ENCODE peak calls at places on chromosomes 11 and 22, in nine cellular contexts. One of them, this sample, is unnamed.

GRCh38 chr22:42397332-42398246 is 34.6 kb downstream of the NFAM1 start:
- DNase-seq in body of pancreas: no peak
- DNase-seq in H54: no peak
- DNase-seq in lower leg skin: no peak
- DNase-seq in ovary: no peak
- DNase-seq in A549: no peak
- DNase-seq in GM12892: no peak
- DNase-seq in HCT116: no peak
- DNase-seq in tibial nerve: no peak
- DNase-seq in this sample: no peak

GRCh38 chr11:35158371-35159081 is 19.6 kb downstream of the CD44 start:
- DNase-seq in body of pancreas: peak; percentile 30
- DNase-seq in H54: no peak
- DNase-seq in lower leg skin: peak; percentile 89
- DNase-seq in ovary: no peak
- DNase-seq in A549: no peak
- DNase-seq in GM12892: no peak
- DNase-seq in HCT116: no peak
- DNase-seq in tibial nerve: no peak
- DNase-seq in this sample: no peak

GRCh38 chr11:60124802-60125432 is 36.5 kb downstream of the MS4A2 start:
- DNase-seq in body of pancreas: no peak
- DNase-seq in H54: no peak
- DNase-seq in lower leg skin: no peak
- DNase-seq in ovary: no peak
- DNase-seq in A549: no peak
- DNase-seq in GM12892: no peak
- DNase-seq in HCT116: no peak
- DNase-seq in tibial nerve: no peak
- DNase-seq in this sample: no peak

GRCh38 chr11:120391297-120391696 is 55.1 kb downstream of the ARHGEF12 start:
- DNase-seq in body of pancreas: no peak
- DNase-seq in H54: no peak
- DNase-seq in lower leg skin: no peak
- DNase-seq in ovary: no peak
- DNase-seq in A549: no peak
- DNase-seq in GM12892: no peak
- DNase-seq in HCT116: no peak
- DNase-seq in tibial nerve: no peak
- DNase-seq in this sample: no peak

GRCh38 chr11:134921938-134922337 is 509.9 kb upstream of the B3GAT1 start:
- DNase-seq in body of pancreas: no peak
- DNase-seq in H54: no peak
- DNase-seq in lower leg skin: peak; percentile 42
- DNase-seq in ovary: no peak
- DNase-seq in A549: no peak
- DNase-seq in GM12892: no peak
- DNase-seq in HCT116: no peak
- DNase-seq in tibial nerve: no peak
- DNase-seq in this sample: no peak

GRCh38 chr11:70328556-70328955 is 58.1 kb downstream of the PPFIA1 start:
- DNase-seq in body of pancreas: no peak
- DNase-seq in H54: no peak
- DNase-seq in lower leg skin: no peak
- DNase-seq in ovary: no peak
- DNase-seq in A549: no peak
- DNase-seq in GM12892: no peak
- DNase-seq in HCT116: no peak
- DNase-seq in tibial nerve: no peak
- DNase-seq in this sample: no peak

GRCh38 chr11:2983908-2984307 is 8.2 kb downstream of the NAP1L4 start:
- DNase-seq in body of pancreas: no peak
- DNase-seq in H54: no peak
- DNase-seq in lower leg skin: peak; percentile 36
- DNase-seq in ovary: no peak
- DNase-seq in A549: no peak
- DNase-seq in GM12892: no peak
- DNase-seq in HCT116: no peak
- DNase-seq in tibial nerve: no peak
- DNase-seq in this sample: no peak

GRCh38 chr11:129766858-129767604 is 48.6 kb upstream of the TMEM45B start:
- DNase-seq in body of pancreas: peak; percentile 27
- DNase-seq in H54: no peak
- DNase-seq in lower leg skin: no peak
- DNase-seq in ovary: no peak
- DNase-seq in A549: no peak
- DNase-seq in GM12892: no peak
- DNase-seq in HCT116: peak; percentile 44
- DNase-seq in tibial nerve: no peak
- DNase-seq in this sample: no peak

GRCh38 chr11:16791494-16791961 is 53.1 kb downstream of the C11orf58 start:
- DNase-seq in body of pancreas: no peak
- DNase-seq in H54: peak; percentile 75
- DNase-seq in lower leg skin: no peak
- DNase-seq in ovary: peak; percentile 46
- DNase-seq in A549: peak; percentile 68
- DNase-seq in GM12892: no peak
- DNase-seq in HCT116: peak; percentile 62
- DNase-seq in tibial nerve: no peak
- DNase-seq in this sample: no peak

GRCh38 chr11:46529086-46529905 is 64.5 kb downstream of the AMBRA1 start:
- DNase-seq in body of pancreas: peak; percentile 76
- DNase-seq in H54: peak; percentile 66
- DNase-seq in lower leg skin: peak; percentile 90
- DNase-seq in ovary: peak; percentile 52
- DNase-seq in A549: peak; percentile 89
- DNase-seq in GM12892: peak; percentile 62
- DNase-seq in HCT116: peak; percentile 49
- DNase-seq in tibial nerve: peak; percentile 33
- DNase-seq in this sample: peak; percentile 81

GRCh38 chr11:130216221-130216550 is 56.6 kb downstream of the ST14 start:
- DNase-seq in body of pancreas: no peak
- DNase-seq in H54: no peak
- DNase-seq in lower leg skin: no peak
- DNase-seq in ovary: no peak
- DNase-seq in A549: no peak
- DNase-seq in GM12892: no peak
- DNase-seq in HCT116: no peak
- DNase-seq in tibial nerve: no peak
- DNase-seq in this sample: no peak

GRCh38 chr11:60429272-60429671 is at the start of gene MS4A5:
- DNase-seq in body of pancreas: no peak
- DNase-seq in H54: no peak
- DNase-seq in lower leg skin: no peak
- DNase-seq in ovary: no peak
- DNase-seq in A549: no peak
- DNase-seq in GM12892: no peak
- DNase-seq in HCT116: no peak
- DNase-seq in tibial nerve: no peak
- DNase-seq in this sample: no peak

GRCh38 chr11:95821640-95822039 is 31.3 kb downstream of the CEP57 start:
- DNase-seq in body of pancreas: no peak
- DNase-seq in H54: no peak
- DNase-seq in lower leg skin: no peak
- DNase-seq in ovary: no peak
- DNase-seq in A549: no peak
- DNase-seq in GM12892: no peak
- DNase-seq in HCT116: no peak
- DNase-seq in tibial nerve: no peak
- DNase-seq in this sample: no peak

GRCh38 chr11:117900720-117901440 is 24.4 kb upstream of the FXYD6 start:
- DNase-seq in body of pancreas: no peak
- DNase-seq in H54: no peak
- DNase-seq in lower leg skin: peak; percentile 61
- DNase-seq in ovary: no peak
- DNase-seq in A549: no peak
- DNase-seq in GM12892: no peak
- DNase-seq in HCT116: no peak
- DNase-seq in tibial nerve: no peak
- DNase-seq in this sample: no peak

GRCh38 chr11:27116684-27117083 is 76.1 kb downstream of the BBOX1 start:
- DNase-seq in body of pancreas: no peak
- DNase-seq in H54: no peak
- DNase-seq in lower leg skin: no peak
- DNase-seq in ovary: no peak
- DNase-seq in A549: no peak
- DNase-seq in GM12892: no peak
- DNase-seq in HCT116: no peak
- DNase-seq in tibial nerve: no peak
- DNase-seq in this sample: no peak

GRCh38 chr11:72813740-72814138 is 472 bp upstream of the ATG16L2 start:
- DNase-seq in body of pancreas: peak; percentile 87
- DNase-seq in H54: peak; percentile 75
- DNase-seq in lower leg skin: peak; percentile 95
- DNase-seq in ovary: no peak
- DNase-seq in A549: peak; percentile 61
- DNase-seq in GM12892: peak; percentile 77
- DNase-seq in HCT116: peak; percentile 56
- DNase-seq in tibial nerve: peak; percentile 56
- DNase-seq in this sample: peak; percentile 95
- TF ChIP-seq POLR2A in body of pancreas: no peak
- TF ChIP-seq POLR2A in H54: peak; percentile 86
- TF ChIP-seq POLR2A in lower leg skin: no peak
- TF ChIP-seq POLR2A in ovary: peak; percentile 40
- TF ChIP-seq POLR2A in A549: peak; percentile 94
- TF ChIP-seq POLR2A in GM12892: peak; percentile 97
- TF ChIP-seq POLR2A in HCT116: peak; percentile 96
- TF ChIP-seq POLR2A in tibial nerve: no peak
- TF ChIP-seq POLR2A in this sample: peak; percentile 79

GRCh38 chr11:6925636-6926207 is 504 bp upstream of the ZNF215 start:
- DNase-seq in body of pancreas: no peak
- DNase-seq in H54: no peak
- DNase-seq in lower leg skin: no peak
- DNase-seq in ovary: no peak
- DNase-seq in A549: no peak
- DNase-seq in GM12892: no peak
- DNase-seq in HCT116: peak; percentile 54
- DNase-seq in tibial nerve: no peak
- DNase-seq in this sample: no peak

GRCh38 chr11:6928916-6929315 is 2.7 kb downstream of the ZNF215 start:
- DNase-seq in body of pancreas: no peak
- DNase-seq in H54: no peak
- DNase-seq in lower leg skin: no peak
- DNase-seq in ovary: no peak
- DNase-seq in A549: no peak
- DNase-seq in GM12892: no peak
- DNase-seq in HCT116: no peak
- DNase-seq in tibial nerve: no peak
- DNase-seq in this sample: no peak

GRCh38 chr11:6927030-6927617 is 898 bp downstream of the ZNF215 start:
- DNase-seq in body of pancreas: no peak
- DNase-seq in H54: no peak
- DNase-seq in lower leg skin: no peak
- DNase-seq in ovary: no peak
- DNase-seq in A549: no peak
- DNase-seq in GM12892: peak; percentile 8
- DNase-seq in HCT116: peak; percentile 10
- DNase-seq in tibial nerve: no peak
- DNase-seq in this sample: no peak

GRCh38 chr11:6925007-6925577 is 1.1 kb upstream of the ZNF215 start:
- DNase-seq in body of pancreas: no peak
- DNase-seq in H54: no peak
- DNase-seq in lower leg skin: no peak
- DNase-seq in ovary: no peak
- DNase-seq in A549: no peak
- DNase-seq in GM12892: no peak
- DNase-seq in HCT116: no peak
- DNase-seq in tibial nerve: no peak
- DNase-seq in this sample: no peak

GRCh38 chr11:6926208-6927029 is at the start of gene ZNF215:
- DNase-seq in body of pancreas: peak; percentile 85
- DNase-seq in H54: peak; percentile 63
- DNase-seq in lower leg skin: peak; percentile 90
- DNase-seq in ovary: peak; percentile 75
- DNase-seq in A549: peak; percentile 33
- DNase-seq in GM12892: peak; percentile 34
- DNase-seq in HCT116: peak; percentile 93
- DNase-seq in tibial nerve: peak; percentile 25
- DNase-seq in this sample: peak; percentile 84
- TF ChIP-seq POLR2A in body of pancreas: peak; percentile 45
- TF ChIP-seq POLR2A in H54: no peak
- TF ChIP-seq POLR2A in lower leg skin: no peak
- TF ChIP-seq POLR2A in ovary: no peak
- TF ChIP-seq POLR2A in A549: no peak
- TF ChIP-seq POLR2A in GM12892: no peak
- TF ChIP-seq POLR2A in HCT116: peak; percentile 73
- TF ChIP-seq POLR2A in tibial nerve: no peak
- TF ChIP-seq POLR2A in this sample: peak; percentile 44

GRCh38 chr22:38135133-38135706 is 24.7 kb upstream of the BAIAP2L2 start:
- DNase-seq in body of pancreas: no peak
- DNase-seq in H54: peak; percentile 65
- DNase-seq in lower leg skin: peak; percentile 82
- DNase-seq in ovary: no peak
- DNase-seq in A549: peak; percentile 48
- DNase-seq in GM12892: no peak
- DNase-seq in HCT116: peak; percentile 53
- DNase-seq in tibial nerve: no peak
- DNase-seq in this sample: peak; percentile 62
- TF ChIP-seq POLR2A in body of pancreas: no peak
- TF ChIP-seq POLR2A in H54: no peak
- TF ChIP-seq POLR2A in lower leg skin: no peak
- TF ChIP-seq POLR2A in ovary: no peak
- TF ChIP-seq POLR2A in A549: no peak
- TF ChIP-seq POLR2A in GM12892: no peak
- TF ChIP-seq POLR2A in HCT116: no peak
- TF ChIP-seq POLR2A in tibial nerve: no peak
- TF ChIP-seq POLR2A in this sample: peak; percentile 52

GRCh38 chr22:30424471-30425326 is 869 bp upstream of the MTFP1 start:
- DNase-seq in body of pancreas: no peak
- DNase-seq in H54: no peak
- DNase-seq in lower leg skin: no peak
- DNase-seq in ovary: no peak
- DNase-seq in A549: no peak
- DNase-seq in GM12892: no peak
- DNase-seq in HCT116: no peak
- DNase-seq in tibial nerve: no peak
- DNase-seq in this sample: peak; percentile 73

GRCh38 chr22:30426395-30427353 is 1.1 kb downstream of the MTFP1 start:
- DNase-seq in body of pancreas: peak; percentile 93
- DNase-seq in H54: no peak
- DNase-seq in lower leg skin: peak; percentile 95
- DNase-seq in ovary: peak; percentile 75
- DNase-seq in A549: peak; percentile 71
- DNase-seq in GM12892: peak; percentile 72
- DNase-seq in HCT116: peak; percentile 85
- DNase-seq in tibial nerve: peak; percentile 46
- DNase-seq in this sample: peak; percentile 88

GRCh38 chr22:30425327-30425615 is 297 bp upstream of the MTFP1 start:
- DNase-seq in body of pancreas: no peak
- DNase-seq in H54: no peak
- DNase-seq in lower leg skin: no peak
- DNase-seq in ovary: no peak
- DNase-seq in A549: no peak
- DNase-seq in GM12892: no peak
- DNase-seq in HCT116: no peak
- DNase-seq in tibial nerve: no peak
- DNase-seq in this sample: no peak

GRCh38 chr22:30423959-30424380 is 1.6 kb upstream of the MTFP1 start:
- DNase-seq in body of pancreas: peak; percentile 99
- DNase-seq in H54: peak; percentile 72
- DNase-seq in lower leg skin: peak; percentile 100
- DNase-seq in ovary: peak; percentile 99
- DNase-seq in A549: peak; percentile 95
- DNase-seq in GM12892: peak; percentile 94
- DNase-seq in HCT116: peak; percentile 99
- DNase-seq in tibial nerve: peak; percentile 98
- DNase-seq in this sample: peak; percentile 100

GRCh38 chr22:30425616-30426394 is at the start of gene MTFP1:
- DNase-seq in body of pancreas: peak; percentile 73
- DNase-seq in H54: no peak
- DNase-seq in lower leg skin: peak; percentile 93
- DNase-seq in ovary: peak; percentile 77
- DNase-seq in A549: peak; percentile 44
- DNase-seq in GM12892: peak; percentile 49
- DNase-seq in HCT116: no peak
- DNase-seq in tibial nerve: no peak
- DNase-seq in this sample: peak; percentile 76
- TF ChIP-seq POLR2A in body of pancreas: peak; percentile 48
- TF ChIP-seq POLR2A in H54: peak; percentile 29
- TF ChIP-seq POLR2A in lower leg skin: no peak
- TF ChIP-seq POLR2A in ovary: no peak
- TF ChIP-seq POLR2A in A549: peak; percentile 26
- TF ChIP-seq POLR2A in GM12892: peak; percentile 51
- TF ChIP-seq POLR2A in HCT116: peak; percentile 36
- TF ChIP-seq POLR2A in tibial nerve: no peak
- TF ChIP-seq POLR2A in this sample: no peak